ENCODE peak calls at places on chromosomes 11 and 22, in six cellular contexts. N is neural crest cell; X is stimulated activated CD4-positive, alpha-beta T cell treated with anti-CD3 and anti-CD28 coated beads, Interleukin-2, amount 100 ng/mL, for 48 hours; F is NCI-H2029; U is tibial artery; R is heart right ventricle. I is an unnamed sample.

GRCh38 chr11:11243790-11244469 is 109.1 kb downstream of the CSNK2A3 start:
- DNase-seq in F (peak; percentile 43), U (peak; percentile 35), X (no peak), N (peak; percentile 52), R (peak; percentile 70), I (no peak)

GRCh38 chr11:61860054-61860903 is 31.1 kb downstream of the FADS3 start:
- DNase-seq in N (no peak), F (peak; percentile 72), U (no peak), R (peak; percentile 83), X (no peak), I (no peak)

GRCh38 chr11:103894034-103894433 is 142.4 kb upstream of the DDI1 start:
- DNase-seq in U (no peak), N (no peak), R (no peak), F (no peak), X (no peak), I (no peak)

GRCh38 chr22:23591203-23591791 is 11.2 kb upstream of the IGLL1 start:
- DNase-seq in U (peak; percentile 40), N (peak; percentile 81), R (peak; percentile 26), F (peak; percentile 31), X (peak; percentile 50), I (peak; percentile 59)

GRCh38 chr11:125070699-125071254 is 7.7 kb downstream of the SLC37A2 start:
- DNase-seq in N (no peak), R (peak; percentile 52), U (peak; percentile 76), F (no peak), X (no peak), I (peak; percentile 57)

GRCh38 chr11:44626645-44627044 is 61.2 kb downstream of the CD82 start:
- DNase-seq in R (no peak), U (no peak), N (no peak), F (no peak), X (no peak), I (no peak)

GRCh38 chr11:73235236-73235786 is 17.2 kb downstream of the P2RY2 start:
- DNase-seq in X (no peak), F (no peak), N (no peak), U (no peak), R (no peak), I (no peak)

GRCh38 chr11:128494418-128495332 is 92.7 kb downstream of the ETS1 start:
- DNase-seq in U (no peak), N (no peak), F (no peak), R (no peak), X (no peak), I (no peak)

GRCh38 chr11:125408281-125408680 is 87.8 kb downstream of the FEZ1 start:
- DNase-seq in N (no peak), F (no peak), R (no peak), U (no peak), X (no peak), I (no peak)

GRCh38 chr22:46233231-46233630 is 16.9 kb downstream of the CDPF1 start:
- DNase-seq in N (no peak), F (peak; percentile 18), U (peak; percentile 51), X (no peak), R (peak; percentile 66), I (no peak)